ENCODE peak calls at places on chromosomes 11 and 22, in five cellular contexts. C is lower lobe of right lung, J is A549, N is fibroblast of lung, K is esophagus squamous epithelium. S is an unnamed sample. For H3K4me1, the result is how much of the 10 kb centered on the place peaks cover.

GRCh38 chr11:99383628-99384300 is 363.0 kb downstream of the CNTN5 start:
- DNase-seq in C (no peak), K (no peak), J (no peak), N (no peak), S (no peak)

GRCh38 chr11:49303080-49303479 is 94.7 kb upstream of the FOLH1 start:
- DNase-seq in J (no peak), N (no peak), C (no peak), K (no peak), S (no peak)

GRCh38 chr22:48824673-48825651 is 1002.7 kb downstream of the BRD1 start:
- DNase-seq in J (no peak), N (no peak), K (no peak), C (no peak), S (no peak)

GRCh38 chr11:27596802-27597201 is 90.2 kb upstream of the LIN7C start:
- DNase-seq in N (no peak), J (no peak), K (no peak), C (no peak), S (no peak)

GRCh38 chr11:25992254-25992653 is 339.7 kb upstream of the ANO3 start:
- DNase-seq in J (no peak), C (no peak), N (peak), K (no peak), S (no peak)

GRCh38 chr11:117281159-117281558 is 10.0 kb upstream of the BACE1-AS start:
- DNase-seq in J (peak), N (peak), K (no peak), C (no peak), S (no peak)

GRCh38 chr11:60485987-60486386 is 6.6 kb upstream of the MS4A12 start:
- DNase-seq in J (peak), N (no peak), K (no peak), C (no peak), S (no peak)

GRCh38 chr22:47036936-47037485 is 274.6 kb downstream of the TBC1D22A start:
- DNase-seq in N (no peak), C (peak), J (no peak), K (no peak), S (no peak)

GRCh38 chr11:8927233-8927632 is 5.5 kb downstream of the C11orf16 start:
- DNase-seq in K (no peak), N (no peak), J (no peak), C (no peak), S (no peak)

GRCh38 chr11:31796523-31797226 is 14.4 kb downstream of the PAX6 start:
- DNase-seq in C (no peak), K (no peak), J (no peak), N (no peak), S (no peak)

GRCh38 chr11:31797227-31798056 is 13.7 kb downstream of the PAX6 start:
- DNase-seq in J (no peak), N (no peak), K (no peak), C (no peak), S (no peak)

GRCh38 chr11:31799036-31799793 is 11.9 kb downstream of the PAX6 start:
- DNase-seq in J (no peak), K (no peak), N (no peak), C (no peak), S (no peak)

GRCh38 chr11:31799794-31800397 is 11.2 kb downstream of the PAX6 start:
- DNase-seq in K (no peak), N (no peak), J (no peak), C (no peak), S (no peak)

DNA sequence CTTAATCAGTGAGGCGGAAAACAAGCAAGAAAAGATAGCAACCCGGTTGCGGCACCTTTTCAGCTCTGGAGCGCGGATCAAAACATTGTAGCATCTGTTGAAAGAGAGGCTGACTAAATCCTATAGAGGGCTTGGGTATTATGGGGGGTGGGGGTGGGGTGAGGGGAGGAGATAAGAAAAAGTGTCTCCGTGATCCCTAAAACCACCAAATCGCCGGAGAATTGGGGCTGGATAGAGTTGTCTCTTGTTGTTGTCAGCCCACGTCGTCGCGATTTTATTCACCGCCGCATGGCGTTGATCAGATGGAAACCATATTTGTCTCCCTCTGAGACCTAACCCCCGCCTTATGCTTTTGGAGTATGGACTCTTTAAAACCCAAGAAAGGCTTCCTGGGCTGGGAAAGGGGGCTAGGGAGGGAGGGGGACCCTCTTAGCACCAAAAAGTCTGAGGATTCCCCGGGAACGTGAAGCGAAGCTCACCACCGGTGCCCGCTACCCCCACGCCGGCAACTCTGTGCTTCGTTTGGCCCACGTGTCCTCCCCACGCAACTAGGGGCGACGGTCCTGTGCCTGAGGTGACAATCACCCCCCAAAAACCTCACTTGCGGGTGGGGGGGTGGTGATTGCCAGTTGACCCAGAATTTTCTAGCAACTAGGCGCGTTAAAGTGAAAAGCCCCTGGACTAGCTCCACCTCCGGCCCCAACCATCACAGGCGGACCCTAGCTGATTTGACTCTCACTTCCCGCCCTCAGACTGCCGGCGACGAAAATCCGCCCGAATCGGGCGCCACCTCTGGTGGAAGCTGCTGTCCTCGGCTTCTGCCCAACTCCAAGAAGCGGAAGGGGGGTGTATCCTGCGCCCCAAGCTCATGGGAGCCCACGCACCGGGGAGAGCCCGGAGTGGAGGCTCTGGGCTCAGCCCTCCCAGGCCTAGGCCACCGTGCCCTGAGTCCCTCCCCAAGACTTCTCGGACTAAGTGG is 12.8 kb downstream of the PAX6 start:
- DNase-seq in C (no peak), K (no peak), N (no peak), J (no peak), S (no peak)
- TF ChIP-seq CTCF in C (no peak), K (no peak), N (peak), J (no peak), S (no peak)

GRCh38 chr11:128716661-128717210 is 22.9 kb downstream of the FLI1 start:
- DNase-seq in K (no peak), J (no peak), N (peak), C (no peak), S (no peak)
- H3K4me3 ChIP-seq in K (peak), J (no peak), N (no peak), C (peak), S (peak)

DNA sequence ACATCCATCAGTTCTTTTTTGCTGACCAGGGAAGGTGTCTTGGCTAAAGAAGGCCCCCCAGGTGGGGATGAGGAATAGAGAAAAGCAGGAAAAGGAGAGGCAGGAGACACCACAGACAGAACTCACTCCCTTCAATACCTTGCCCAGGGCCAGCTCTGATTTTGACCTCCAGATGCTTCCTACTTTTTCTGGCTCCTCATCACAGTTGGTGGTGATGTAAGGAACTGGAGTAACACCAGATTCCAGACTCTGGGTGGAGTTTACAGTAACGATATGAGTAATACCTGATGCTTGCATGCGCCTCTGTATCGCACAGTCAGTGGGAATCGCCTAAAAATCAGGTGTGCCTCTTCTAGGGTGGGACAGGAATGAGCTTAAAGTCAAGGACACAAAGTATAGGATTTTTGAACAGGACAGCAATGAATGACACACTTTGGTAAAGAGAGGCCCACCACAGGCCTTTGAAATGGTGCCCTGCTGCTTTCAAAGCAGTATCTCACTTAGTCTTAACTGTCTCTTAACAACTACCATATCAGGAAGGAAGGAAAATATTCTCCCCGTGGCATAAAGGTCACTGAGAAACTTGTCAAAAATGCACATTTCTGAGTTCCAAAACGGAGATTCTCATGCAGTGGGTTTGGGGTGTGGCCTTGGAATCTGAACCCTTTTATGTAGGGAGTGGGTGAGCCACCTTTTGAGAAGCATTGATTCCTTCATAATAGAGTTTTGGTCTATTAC is 140.8 kb downstream of the SNX19 start:
- DNase-seq in J (peak), C (no peak), N (peak), K (no peak), S (no peak)
- H3K4me1 ChIP-seq in J (under half), C (under half), N (under half), K (under half), S (under half)

DNA sequence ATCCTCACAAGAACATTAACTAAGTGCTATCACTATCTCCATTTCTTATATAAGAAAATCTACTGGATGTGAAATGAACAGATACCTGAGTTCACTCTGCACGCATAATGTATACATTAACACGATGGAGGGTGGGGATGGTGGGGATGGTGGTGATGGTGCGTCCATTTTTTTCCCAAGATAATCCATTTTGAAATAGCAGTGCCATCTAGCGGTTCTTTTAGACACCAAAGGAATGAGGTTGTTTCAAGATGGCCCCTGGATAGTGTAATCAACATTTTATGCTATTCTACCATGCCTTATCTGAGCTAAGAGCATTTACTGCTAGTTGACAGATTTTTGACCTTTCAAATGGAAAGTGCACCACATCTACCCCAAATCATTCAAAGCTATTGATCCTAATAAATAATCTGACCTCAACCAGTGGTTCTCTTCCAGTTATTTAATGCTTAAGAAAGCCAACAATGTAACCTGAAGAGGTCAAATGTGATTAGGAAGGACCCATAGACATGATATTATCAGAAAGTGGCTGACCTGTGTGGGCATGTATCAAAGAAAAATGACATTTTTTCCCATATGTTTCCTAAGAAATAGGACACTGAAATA is 714.7 kb upstream of the TENM4 start:
- DNase-seq in J (peak), K (no peak), N (peak), C (no peak), S (no peak)
- TF ChIP-seq CTCF in J (peak), K (peak), N (peak), C (peak), S (no peak)

DNA sequence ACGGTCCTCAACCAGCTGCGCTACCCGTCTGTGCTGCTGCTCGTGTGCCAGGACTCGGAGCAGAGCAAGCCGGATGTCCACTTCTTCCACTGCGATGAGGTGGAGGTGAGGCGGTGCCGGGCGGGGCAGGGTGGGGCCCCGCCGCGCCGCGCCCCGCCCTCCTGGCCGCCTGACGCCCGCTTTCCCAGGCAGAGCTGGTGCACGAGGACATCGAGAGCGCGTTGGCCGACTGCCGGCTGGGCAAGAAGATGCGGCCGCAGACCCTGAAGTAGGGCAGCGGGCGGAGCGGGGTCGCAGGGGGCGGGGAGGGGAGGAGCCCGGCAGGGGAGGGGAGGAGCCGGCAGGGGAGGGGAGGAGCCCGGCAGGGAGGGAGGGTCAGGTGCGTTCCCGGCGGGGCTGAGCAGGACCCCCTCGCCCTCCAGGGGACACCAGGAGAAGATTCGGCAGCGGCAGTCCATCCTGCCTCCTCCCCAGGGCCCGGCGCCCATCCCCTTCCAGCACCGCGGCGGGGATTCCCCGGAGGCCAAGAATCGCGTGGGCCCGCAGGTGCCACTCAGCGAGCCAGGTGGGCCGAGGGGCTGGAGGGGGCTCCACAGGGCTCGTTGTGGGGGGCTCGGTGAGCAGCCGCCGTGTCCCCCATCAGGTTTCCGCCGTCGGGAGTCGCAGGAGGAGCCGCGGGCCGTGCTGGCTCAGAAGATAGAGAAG is 14.8 kb downstream of the EPS8L2 start:
- DNase-seq in C (no peak), N (peak), J (no peak), K (no peak), S (no peak)
- H3K4me3 ChIP-seq in C (no peak), N (no peak), J (no peak), K (no peak), S (no peak)

DNA sequence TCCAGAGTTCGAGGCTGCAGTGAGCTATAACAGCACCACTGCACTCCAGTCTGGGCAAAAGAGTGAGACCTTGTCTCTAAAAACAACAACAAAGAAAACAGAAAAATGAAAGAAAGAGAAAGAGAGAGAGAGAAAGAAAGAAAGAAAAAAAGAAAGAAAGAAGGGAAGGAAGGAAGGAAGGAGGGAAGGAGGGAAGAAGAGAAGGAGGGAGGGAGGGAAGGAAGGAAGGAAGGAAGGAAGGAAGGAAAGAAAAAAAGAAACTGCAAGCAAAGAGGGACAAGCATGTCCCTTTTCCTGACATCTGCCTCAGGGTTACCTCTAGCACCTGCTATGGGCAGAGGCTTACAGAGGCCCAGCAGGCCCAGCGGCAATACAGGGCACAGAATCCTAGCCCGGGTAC is 475.0 kb downstream of the MIAT start:
- DNase-seq in J (no peak), C (no peak), N (no peak), K (no peak), S (no peak)
- H3K4me1 ChIP-seq in J (half or more), C (under half), N (under half), K (under half), S (under half)

S was measured in CD8-positive, alpha-beta T cell.